ENCODE peak calls at places on chromosomes 2 and 18, in six cellular contexts. One of them, this sample, is unnamed.

GRCh38 chr2:207630491-207630890 is 5.3 kb upstream of the METTL21A start:
- DNase-seq in Peyer's patch: no peak
- DNase-seq in tibial nerve: no peak
- DNase-seq in dorsolateral prefrontal cortex: no peak
- DNase-seq in heart right ventricle: no peak
- DNase-seq in mammary epithelial cell: no peak
- DNase-seq in this sample: no peak

GRCh38 chr2:40814621-40815020 is 362.7 kb upstream of the SLC8A1 start:
- DNase-seq in Peyer's patch: no peak
- DNase-seq in tibial nerve: no peak
- DNase-seq in dorsolateral prefrontal cortex: no peak
- DNase-seq in heart right ventricle: no peak
- DNase-seq in mammary epithelial cell: no peak
- DNase-seq in this sample: no peak

GRCh38 chr2:138059967-138060635 is 95.8 kb downstream of the HNMT start:
- DNase-seq in Peyer's patch: no peak
- DNase-seq in tibial nerve: peak
- DNase-seq in dorsolateral prefrontal cortex: no peak
- DNase-seq in heart right ventricle: peak
- DNase-seq in mammary epithelial cell: peak
- DNase-seq in this sample: peak

GRCh38 chr2:177165103-177165583 is 47.5 kb upstream of the HNRNPA3 start:
- DNase-seq in Peyer's patch: no peak
- DNase-seq in tibial nerve: no peak
- DNase-seq in dorsolateral prefrontal cortex: peak
- DNase-seq in heart right ventricle: peak
- DNase-seq in mammary epithelial cell: peak
- DNase-seq in this sample: no peak

GRCh38 chr2:189379287-189379630 is 62.0 kb upstream of the WDR75 start:
- DNase-seq in Peyer's patch: no peak
- DNase-seq in tibial nerve: no peak
- DNase-seq in dorsolateral prefrontal cortex: no peak
- DNase-seq in heart right ventricle: no peak
- DNase-seq in mammary epithelial cell: no peak
- DNase-seq in this sample: no peak

GRCh38 chr2:25340340-25340886 is 1.3 kb downstream of the DNMT3A start:
- DNase-seq in Peyer's patch: no peak
- DNase-seq in tibial nerve: no peak
- DNase-seq in dorsolateral prefrontal cortex: no peak
- DNase-seq in heart right ventricle: peak
- DNase-seq in mammary epithelial cell: no peak
- DNase-seq in this sample: no peak

GRCh38 chr2:25618676-25619075 is 54.7 kb downstream of the DTNB start:
- DNase-seq in Peyer's patch: no peak
- DNase-seq in tibial nerve: no peak
- DNase-seq in dorsolateral prefrontal cortex: no peak
- DNase-seq in heart right ventricle: no peak
- DNase-seq in mammary epithelial cell: peak
- DNase-seq in this sample: no peak

GRCh38 chr2:157438907-157439791 is 4.7 kb downstream of the CYTIP start:
- DNase-seq in Peyer's patch: no peak
- DNase-seq in tibial nerve: no peak
- DNase-seq in dorsolateral prefrontal cortex: no peak
- DNase-seq in heart right ventricle: no peak
- DNase-seq in mammary epithelial cell: no peak
- DNase-seq in this sample: no peak

GRCh38 chr2:6896930-6897759 is 19.6 kb downstream of the RSAD2 start:
- DNase-seq in Peyer's patch: no peak
- DNase-seq in tibial nerve: no peak
- DNase-seq in dorsolateral prefrontal cortex: no peak
- DNase-seq in heart right ventricle: no peak
- DNase-seq in mammary epithelial cell: no peak
- DNase-seq in this sample: no peak

GRCh38 chr2:2229898-2230817 is 100.9 kb downstream of the MYT1L start:
- DNase-seq in Peyer's patch: no peak
- DNase-seq in tibial nerve: no peak
- DNase-seq in dorsolateral prefrontal cortex: peak
- DNase-seq in heart right ventricle: peak
- DNase-seq in mammary epithelial cell: no peak
- DNase-seq in this sample: no peak

GRCh38 chr2:21369787-21370186 is 246.0 kb downstream of the TDRD15 start:
- DNase-seq in Peyer's patch: no peak
- DNase-seq in tibial nerve: no peak
- DNase-seq in dorsolateral prefrontal cortex: no peak
- DNase-seq in heart right ventricle: no peak
- DNase-seq in mammary epithelial cell: no peak
- DNase-seq in this sample: no peak

GRCh38 chr18:65436430-65436829 is 314.4 kb upstream of the CDH7 start:
- DNase-seq in Peyer's patch: no peak
- DNase-seq in tibial nerve: no peak
- DNase-seq in dorsolateral prefrontal cortex: no peak
- DNase-seq in heart right ventricle: no peak
- DNase-seq in mammary epithelial cell: no peak
- DNase-seq in this sample: no peak

GRCh38 chr2:30303094-30303493 is 71.8 kb downstream of the LBH start:
- DNase-seq in Peyer's patch: no peak
- DNase-seq in tibial nerve: no peak
- DNase-seq in dorsolateral prefrontal cortex: no peak
- DNase-seq in heart right ventricle: no peak
- DNase-seq in mammary epithelial cell: no peak
- DNase-seq in this sample: no peak

GRCh38 chr2:239814917-239815637 is 210.1 kb downstream of the NDUFA10 start:
- DNase-seq in Peyer's patch: no peak
- DNase-seq in tibial nerve: no peak
- DNase-seq in dorsolateral prefrontal cortex: peak
- DNase-seq in heart right ventricle: no peak
- DNase-seq in mammary epithelial cell: no peak
- DNase-seq in this sample: no peak

GRCh38 chr2:219019436-219019835 is 21.9 kb downstream of the CFAP65 start:
- DNase-seq in Peyer's patch: no peak
- DNase-seq in tibial nerve: no peak
- DNase-seq in dorsolateral prefrontal cortex: no peak
- DNase-seq in heart right ventricle: no peak
- DNase-seq in mammary epithelial cell: no peak
- DNase-seq in this sample: no peak

GRCh38 chr2:179486969-179487752 is 222.5 kb upstream of the SESTD1 start:
- DNase-seq in Peyer's patch: no peak
- DNase-seq in tibial nerve: no peak
- DNase-seq in dorsolateral prefrontal cortex: no peak
- DNase-seq in heart right ventricle: no peak
- DNase-seq in mammary epithelial cell: no peak
- DNase-seq in this sample: no peak

GRCh38 chr18:48029296-48029986 is 99.0 kb upstream of the SMAD2 start:
- DNase-seq in Peyer's patch: no peak
- DNase-seq in tibial nerve: no peak
- DNase-seq in dorsolateral prefrontal cortex: no peak
- DNase-seq in heart right ventricle: no peak
- DNase-seq in mammary epithelial cell: no peak
- DNase-seq in this sample: no peak

GRCh38 chr2:152718909-152719645 is 657 bp downstream of the ARL6IP6 start:
- DNase-seq in Peyer's patch: peak
- DNase-seq in tibial nerve: no peak
- DNase-seq in dorsolateral prefrontal cortex: no peak
- DNase-seq in heart right ventricle: no peak
- DNase-seq in mammary epithelial cell: peak
- DNase-seq in this sample: peak

GRCh38 chr18:55356815-55357214 is 231.2 kb downstream of the TCF4 start:
- DNase-seq in Peyer's patch: no peak
- DNase-seq in tibial nerve: no peak
- DNase-seq in dorsolateral prefrontal cortex: no peak
- DNase-seq in heart right ventricle: no peak
- DNase-seq in mammary epithelial cell: no peak
- DNase-seq in this sample: no peak

GRCh38 chr2:173647681-173648350 is 293.1 kb downstream of the CDCA7 start:
- DNase-seq in Peyer's patch: no peak
- DNase-seq in tibial nerve: no peak
- DNase-seq in dorsolateral prefrontal cortex: no peak
- DNase-seq in heart right ventricle: no peak
- DNase-seq in mammary epithelial cell: no peak
- DNase-seq in this sample: no peak

GRCh38 chr2:149781263-149781808 is 193.8 kb upstream of the MMADHC start:
- DNase-seq in Peyer's patch: no peak
- DNase-seq in tibial nerve: no peak
- DNase-seq in dorsolateral prefrontal cortex: no peak
- DNase-seq in heart right ventricle: no peak
- DNase-seq in mammary epithelial cell: peak
- DNase-seq in this sample: no peak

GRCh38 chr2:71067567-71068217 is 756 bp upstream of the NAGK start:
- DNase-seq in Peyer's patch: no peak
- DNase-seq in tibial nerve: no peak
- DNase-seq in dorsolateral prefrontal cortex: no peak
- DNase-seq in heart right ventricle: peak
- DNase-seq in mammary epithelial cell: no peak
- DNase-seq in this sample: no peak

GRCh38 chr18:48790226-48790863 is 160.4 kb downstream of the SMAD7 start:
- DNase-seq in Peyer's patch: no peak
- DNase-seq in tibial nerve: peak
- DNase-seq in dorsolateral prefrontal cortex: no peak
- DNase-seq in heart right ventricle: peak
- DNase-seq in mammary epithelial cell: no peak
- DNase-seq in this sample: peak

GRCh38 chr2:32863803-32864202 is 83.0 kb upstream of the LTBP1 start:
- DNase-seq in Peyer's patch: no peak
- DNase-seq in tibial nerve: no peak
- DNase-seq in dorsolateral prefrontal cortex: no peak
- DNase-seq in heart right ventricle: no peak
- DNase-seq in mammary epithelial cell: no peak
- DNase-seq in this sample: no peak

GRCh38 chr2:32864761-32865160 is 82.0 kb upstream of the LTBP1 start:
- DNase-seq in Peyer's patch: no peak
- DNase-seq in tibial nerve: no peak
- DNase-seq in dorsolateral prefrontal cortex: no peak
- DNase-seq in heart right ventricle: no peak
- DNase-seq in mammary epithelial cell: no peak
- DNase-seq in this sample: no peak

GRCh38 chr2:32863326-32863725 is 83.4 kb upstream of the LTBP1 start:
- DNase-seq in Peyer's patch: no peak
- DNase-seq in tibial nerve: no peak
- DNase-seq in dorsolateral prefrontal cortex: no peak
- DNase-seq in heart right ventricle: no peak
- DNase-seq in mammary epithelial cell: no peak
- DNase-seq in this sample: no peak

GRCh38 chr2:32865399-32866068 is 81.2 kb upstream of the LTBP1 start:
- DNase-seq in Peyer's patch: no peak
- DNase-seq in tibial nerve: no peak
- DNase-seq in dorsolateral prefrontal cortex: no peak
- DNase-seq in heart right ventricle: no peak
- DNase-seq in mammary epithelial cell: peak
- DNase-seq in this sample: no peak

GRCh38 chr2:32864337-32864736 is 82.4 kb upstream of the LTBP1 start:
- DNase-seq in Peyer's patch: no peak
- DNase-seq in tibial nerve: no peak
- DNase-seq in dorsolateral prefrontal cortex: no peak
- DNase-seq in heart right ventricle: no peak
- DNase-seq in mammary epithelial cell: no peak
- DNase-seq in this sample: no peak
- H3K27ac ChIP-seq in Peyer's patch: no peak
- H3K27ac ChIP-seq in tibial nerve: no peak
- H3K27ac ChIP-seq in dorsolateral prefrontal cortex: no peak
- H3K27ac ChIP-seq in heart right ventricle: no peak
- H3K27ac ChIP-seq in mammary epithelial cell: no peak
- H3K27ac ChIP-seq in this sample: peak

DNA sequence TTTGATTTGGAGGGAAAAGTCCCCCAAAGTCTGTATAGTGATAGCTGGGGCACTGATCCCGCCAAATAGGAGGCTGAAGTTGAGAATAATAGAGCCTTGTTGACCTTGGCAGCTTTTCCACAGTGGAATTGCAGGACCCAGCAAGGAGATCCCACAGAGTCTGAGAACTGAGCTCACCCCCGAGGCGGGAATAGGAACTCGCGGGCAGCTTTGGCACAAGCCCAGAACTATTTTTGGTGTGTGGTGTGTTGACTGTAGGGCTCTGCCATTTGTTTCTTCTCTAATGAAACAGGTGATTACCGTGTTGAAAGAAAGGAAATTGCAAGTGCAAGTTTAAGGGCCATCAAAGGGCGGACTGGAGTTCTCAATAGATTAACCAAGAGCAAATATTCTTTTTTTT is 34.0 kb downstream of the SH3RF3 start:
- DNase-seq in Peyer's patch: no peak
- DNase-seq in tibial nerve: no peak
- DNase-seq in dorsolateral prefrontal cortex: no peak
- DNase-seq in heart right ventricle: peak
- DNase-seq in mammary epithelial cell: no peak
- DNase-seq in this sample: peak
- H3K27ac ChIP-seq in Peyer's patch: no peak
- H3K27ac ChIP-seq in tibial nerve: no peak
- H3K27ac ChIP-seq in dorsolateral prefrontal cortex: no peak
- H3K27ac ChIP-seq in heart right ventricle: no peak
- H3K27ac ChIP-seq in mammary epithelial cell: no peak
- H3K27ac ChIP-seq in this sample: no peak

GRCh38 chr18:28409811-28410210 is 232.9 kb upstream of the CDH2 start:
- DNase-seq in Peyer's patch: no peak
- DNase-seq in tibial nerve: no peak
- DNase-seq in dorsolateral prefrontal cortex: no peak
- DNase-seq in heart right ventricle: no peak
- DNase-seq in mammary epithelial cell: no peak
- DNase-seq in this sample: no peak

GRCh38 chr18:28411806-28412205 is 234.9 kb upstream of the CDH2 start:
- DNase-seq in Peyer's patch: no peak
- DNase-seq in tibial nerve: no peak
- DNase-seq in dorsolateral prefrontal cortex: peak
- DNase-seq in heart right ventricle: peak
- DNase-seq in mammary epithelial cell: no peak
- DNase-seq in this sample: no peak

GRCh38 chr18:28408528-28408927 is 231.6 kb upstream of the CDH2 start:
- DNase-seq in Peyer's patch: no peak
- DNase-seq in tibial nerve: no peak
- DNase-seq in dorsolateral prefrontal cortex: no peak
- DNase-seq in heart right ventricle: no peak
- DNase-seq in mammary epithelial cell: no peak
- DNase-seq in this sample: no peak

GRCh38 chr18:28407681-28408080 is 230.8 kb upstream of the CDH2 start:
- DNase-seq in Peyer's patch: no peak
- DNase-seq in tibial nerve: no peak
- DNase-seq in dorsolateral prefrontal cortex: no peak
- DNase-seq in heart right ventricle: no peak
- DNase-seq in mammary epithelial cell: no peak
- DNase-seq in this sample: no peak

DNA sequence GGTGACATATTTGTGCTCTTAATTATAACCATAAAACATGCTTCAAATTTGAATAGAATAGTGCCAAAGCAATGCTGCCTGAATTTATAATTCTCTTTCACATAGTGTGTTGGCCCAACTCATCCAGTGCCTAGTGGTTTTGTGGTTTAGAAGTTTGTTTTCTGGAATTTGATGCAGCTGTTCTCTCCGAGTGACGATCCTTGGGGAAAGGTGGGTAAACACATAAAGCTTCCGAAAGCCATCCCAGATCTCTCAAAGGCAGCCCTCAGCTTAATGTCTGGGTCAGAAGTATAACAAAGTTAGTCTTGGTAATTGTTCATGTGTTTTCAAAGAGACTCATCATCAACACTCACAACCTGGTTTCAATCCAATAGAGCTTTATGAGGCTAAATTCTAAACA is 235.6 kb upstream of the CDH2 start:
- DNase-seq in Peyer's patch: no peak
- DNase-seq in tibial nerve: no peak
- DNase-seq in dorsolateral prefrontal cortex: no peak
- DNase-seq in heart right ventricle: no peak
- DNase-seq in mammary epithelial cell: no peak
- DNase-seq in this sample: no peak
- H3K27ac ChIP-seq in Peyer's patch: no peak
- H3K27ac ChIP-seq in tibial nerve: no peak
- H3K27ac ChIP-seq in dorsolateral prefrontal cortex: no peak
- H3K27ac ChIP-seq in heart right ventricle: no peak
- H3K27ac ChIP-seq in mammary epithelial cell: no peak
- H3K27ac ChIP-seq in this sample: no peak

GRCh38 chr18:45638544-45638943 is 23.3 kb downstream of the SLC14A2 start:
- DNase-seq in Peyer's patch: no peak
- DNase-seq in tibial nerve: no peak
- DNase-seq in dorsolateral prefrontal cortex: no peak
- DNase-seq in heart right ventricle: no peak
- DNase-seq in mammary epithelial cell: no peak
- DNase-seq in this sample: no peak
- H3K27ac ChIP-seq in Peyer's patch: peak
- H3K27ac ChIP-seq in tibial nerve: peak
- H3K27ac ChIP-seq in dorsolateral prefrontal cortex: no peak
- H3K27ac ChIP-seq in heart right ventricle: no peak
- H3K27ac ChIP-seq in mammary epithelial cell: no peak
- H3K27ac ChIP-seq in this sample: no peak